ENCODE peak calls at places on chromosomes 4 and X, in six cellular contexts. One of them, this sample, is unnamed.
A peak's percentile ranks its signal among the peaks of the same experiment; 100 is the strongest.

GRCh38 chr4:172979332-172979731 is 189.3 kb upstream of the GALNT7 start:
- DNase-seq in ovary: no peak
- DNase-seq in IMR-90: no peak
- DNase-seq in SK-N-SH: no peak
- DNase-seq in cardiac muscle cell: no peak
- DNase-seq in tibial nerve: no peak
- DNase-seq in this sample: no peak

GRCh38 chrX:12080265-12080664 is 58.0 kb upstream of the FRMPD4 start:
- DNase-seq in ovary: no peak
- DNase-seq in IMR-90: peak; percentile 55
- DNase-seq in SK-N-SH: peak; percentile 18
- DNase-seq in cardiac muscle cell: peak; percentile 63
- DNase-seq in tibial nerve: peak; percentile 4
- DNase-seq in this sample: no peak

GRCh38 chr4:94577136-94577535 is 125.4 kb downstream of the PDLIM5 start:
- DNase-seq in ovary: peak; percentile 70
- DNase-seq in IMR-90: peak; percentile 67
- DNase-seq in SK-N-SH: peak; percentile 39
- DNase-seq in cardiac muscle cell: peak; percentile 85
- DNase-seq in tibial nerve: peak; percentile 28
- DNase-seq in this sample: peak; percentile 11

GRCh38 chr4:1571165-1571908 is 112.8 kb downstream of the FAM53A start:
- DNase-seq in ovary: no peak
- DNase-seq in IMR-90: no peak
- DNase-seq in SK-N-SH: no peak
- DNase-seq in cardiac muscle cell: no peak
- DNase-seq in tibial nerve: no peak
- DNase-seq in this sample: no peak

GRCh38 chr4:9924750-9925149 is 96.5 kb downstream of the SLC2A9 start:
- DNase-seq in ovary: no peak
- DNase-seq in IMR-90: peak; percentile 13
- DNase-seq in SK-N-SH: no peak
- DNase-seq in cardiac muscle cell: peak; percentile 15
- DNase-seq in tibial nerve: no peak
- DNase-seq in this sample: no peak

GRCh38 chr4:182015893-182016292 is 227.3 kb upstream of the TENM3 start:
- DNase-seq in ovary: no peak
- DNase-seq in IMR-90: peak; percentile 40
- DNase-seq in SK-N-SH: no peak
- DNase-seq in cardiac muscle cell: no peak
- DNase-seq in tibial nerve: no peak
- DNase-seq in this sample: no peak

GRCh38 chr4:139934336-139934735 is 219.6 kb downstream of the MAML3 start:
- DNase-seq in ovary: peak; percentile 59
- DNase-seq in IMR-90: peak; percentile 48
- DNase-seq in SK-N-SH: peak; percentile 68
- DNase-seq in cardiac muscle cell: peak; percentile 33
- DNase-seq in tibial nerve: no peak
- DNase-seq in this sample: no peak

GRCh38 chr4:1683903-1684755 is at the start of gene FAM53A:
- DNase-seq in ovary: peak; percentile 95
- DNase-seq in IMR-90: peak; percentile 78
- DNase-seq in SK-N-SH: peak; percentile 99
- DNase-seq in cardiac muscle cell: peak; percentile 93
- DNase-seq in tibial nerve: peak; percentile 90
- DNase-seq in this sample: peak; percentile 40

GRCh38 chrX:153667281-153667831 is 6.3 kb downstream of the PNCK start:
- DNase-seq in ovary: no peak
- DNase-seq in IMR-90: no peak
- DNase-seq in SK-N-SH: no peak
- DNase-seq in cardiac muscle cell: no peak
- DNase-seq in tibial nerve: no peak
- DNase-seq in this sample: no peak

GRCh38 chr4:110099638-110100037 is 98.8 kb downstream of the ELOVL6 start:
- DNase-seq in ovary: no peak
- DNase-seq in IMR-90: no peak
- DNase-seq in SK-N-SH: no peak
- DNase-seq in cardiac muscle cell: no peak
- DNase-seq in tibial nerve: no peak
- DNase-seq in this sample: no peak

GRCh38 chr4:41935652-41936021 is 408 bp downstream of the TMEM33 start:
- DNase-seq in ovary: no peak
- DNase-seq in IMR-90: peak; percentile 10
- DNase-seq in SK-N-SH: no peak
- DNase-seq in cardiac muscle cell: no peak
- DNase-seq in tibial nerve: no peak
- DNase-seq in this sample: no peak

DNA sequence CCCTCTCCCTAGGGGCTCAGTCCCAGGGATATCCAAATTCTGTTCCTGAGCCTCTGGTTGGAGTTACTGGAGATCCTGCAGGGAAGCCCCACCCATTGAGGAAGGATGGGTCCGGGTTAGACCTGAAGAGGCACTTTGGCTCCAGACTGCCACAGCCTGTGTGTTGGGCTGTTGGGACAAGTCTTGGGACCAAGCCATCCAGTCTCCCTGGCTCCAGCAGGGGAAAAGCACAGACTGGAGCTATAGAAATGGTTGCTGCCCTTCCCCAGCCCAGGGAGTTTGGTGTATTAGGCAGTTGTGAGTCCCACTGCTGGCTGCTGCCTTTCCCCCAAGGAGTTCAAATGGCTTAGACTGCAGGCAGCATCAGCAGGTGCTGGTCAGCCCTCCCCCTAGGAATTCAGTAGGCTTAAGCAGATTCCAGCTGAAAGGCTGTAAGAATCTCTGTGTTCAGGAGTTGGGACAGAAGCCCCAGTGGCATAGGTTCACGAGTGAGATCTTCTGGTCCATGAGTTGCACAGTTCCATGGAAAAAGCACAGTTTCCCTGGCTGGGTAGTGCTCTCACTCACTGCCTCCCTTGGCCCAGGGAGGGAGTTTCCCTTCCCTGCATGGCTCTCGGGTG is 344.0 kb upstream of the EPHA5 start:
- DNase-seq in ovary: no peak
- DNase-seq in IMR-90: no peak
- DNase-seq in SK-N-SH: no peak
- DNase-seq in cardiac muscle cell: no peak
- DNase-seq in tibial nerve: no peak
- DNase-seq in this sample: no peak
- H3K36me3 ChIP-seq in ovary: no peaks in the 10 kb centered on the region
- H3K36me3 ChIP-seq in IMR-90: no peaks in the 10 kb centered on the region
- H3K36me3 ChIP-seq in SK-N-SH: no peaks in the 10 kb centered on the region
- H3K36me3 ChIP-seq in cardiac muscle cell: no peaks in the 10 kb centered on the region
- H3K36me3 ChIP-seq in tibial nerve: no peaks in the 10 kb centered on the region
- H3K36me3 ChIP-seq in this sample: no peaks in the 10 kb centered on the region

GRCh38 chrX:15854080-15854655 is 445 bp downstream of the AP1S2 start:
- DNase-seq in ovary: peak; percentile 53
- DNase-seq in IMR-90: no peak
- DNase-seq in SK-N-SH: peak; percentile 85
- DNase-seq in cardiac muscle cell: peak; percentile 9
- DNase-seq in tibial nerve: no peak
- DNase-seq in this sample: no peak
- TF ChIP-seq CTCF in ovary: no peak
- TF ChIP-seq CTCF in IMR-90: peak; percentile 19
- TF ChIP-seq CTCF in SK-N-SH: peak; percentile 36
- TF ChIP-seq CTCF in cardiac muscle cell: peak; percentile 5
- TF ChIP-seq CTCF in tibial nerve: peak; percentile 18
- TF ChIP-seq CTCF in this sample: no peak

GRCh38 chr4:6804082-6804752 is 21.7 kb downstream of the KIAA0232 start:
- DNase-seq in ovary: no peak
- DNase-seq in IMR-90: no peak
- DNase-seq in SK-N-SH: no peak
- DNase-seq in cardiac muscle cell: no peak
- DNase-seq in tibial nerve: no peak
- DNase-seq in this sample: no peak

GRCh38 chr4:6802626-6803025 is 20.1 kb downstream of the KIAA0232 start:
- DNase-seq in ovary: no peak
- DNase-seq in IMR-90: no peak
- DNase-seq in SK-N-SH: no peak
- DNase-seq in cardiac muscle cell: no peak
- DNase-seq in tibial nerve: no peak
- DNase-seq in this sample: no peak

GRCh38 chr4:6803246-6803645 is 20.7 kb downstream of the KIAA0232 start:
- DNase-seq in ovary: no peak
- DNase-seq in IMR-90: no peak
- DNase-seq in SK-N-SH: no peak
- DNase-seq in cardiac muscle cell: no peak
- DNase-seq in tibial nerve: no peak
- DNase-seq in this sample: no peak

GRCh38 chr4:6799091-6799490 is 16.6 kb downstream of the KIAA0232 start:
- DNase-seq in ovary: no peak
- DNase-seq in IMR-90: no peak
- DNase-seq in SK-N-SH: no peak
- DNase-seq in cardiac muscle cell: no peak
- DNase-seq in tibial nerve: no peak
- DNase-seq in this sample: no peak

GRCh38 chr4:6802050-6802449 is 19.5 kb downstream of the KIAA0232 start:
- DNase-seq in ovary: no peak
- DNase-seq in IMR-90: peak; percentile 12
- DNase-seq in SK-N-SH: no peak
- DNase-seq in cardiac muscle cell: no peak
- DNase-seq in tibial nerve: no peak
- DNase-seq in this sample: no peak
- H3K36me3 ChIP-seq in ovary: no peaks in the 10 kb centered on the region
- H3K36me3 ChIP-seq in IMR-90: peaks cover 3% of the 10 kb centered on the region
- H3K36me3 ChIP-seq in SK-N-SH: no peaks in the 10 kb centered on the region
- H3K36me3 ChIP-seq in cardiac muscle cell: no peaks in the 10 kb centered on the region
- H3K36me3 ChIP-seq in tibial nerve: no peaks in the 10 kb centered on the region
- H3K36me3 ChIP-seq in this sample: no peaks in the 10 kb centered on the region

GRCh38 chr4:5142726-5143125 is 91.4 kb downstream of the STK32B start:
- DNase-seq in ovary: peak; percentile 40
- DNase-seq in IMR-90: peak; percentile 66
- DNase-seq in SK-N-SH: peak; percentile 33
- DNase-seq in cardiac muscle cell: peak; percentile 70
- DNase-seq in tibial nerve: peak; percentile 45
- DNase-seq in this sample: no peak
- TF ChIP-seq CTCF in ovary: no peak
- TF ChIP-seq CTCF in IMR-90: peak; percentile 67
- TF ChIP-seq CTCF in SK-N-SH: peak; percentile 63
- TF ChIP-seq CTCF in cardiac muscle cell: peak; percentile 63
- TF ChIP-seq CTCF in tibial nerve: no peak
- TF ChIP-seq CTCF in this sample: peak; percentile 60

GRCh38 chr4:174307694-174308093 is 24.0 kb downstream of the CEP44 start:
- DNase-seq in ovary: no peak
- DNase-seq in IMR-90: no peak
- DNase-seq in SK-N-SH: no peak
- DNase-seq in cardiac muscle cell: no peak
- DNase-seq in tibial nerve: no peak
- DNase-seq in this sample: no peak
- H3K36me3 ChIP-seq in ovary: no peaks in the 10 kb centered on the region
- H3K36me3 ChIP-seq in IMR-90: no peaks in the 10 kb centered on the region
- H3K36me3 ChIP-seq in SK-N-SH: peaks cover 62% of the 10 kb centered on the region
- H3K36me3 ChIP-seq in cardiac muscle cell: peaks cover 30% of the 10 kb centered on the region
- H3K36me3 ChIP-seq in tibial nerve: no peaks in the 10 kb centered on the region
- H3K36me3 ChIP-seq in this sample: peaks cover 9% of the 10 kb centered on the region

DNA sequence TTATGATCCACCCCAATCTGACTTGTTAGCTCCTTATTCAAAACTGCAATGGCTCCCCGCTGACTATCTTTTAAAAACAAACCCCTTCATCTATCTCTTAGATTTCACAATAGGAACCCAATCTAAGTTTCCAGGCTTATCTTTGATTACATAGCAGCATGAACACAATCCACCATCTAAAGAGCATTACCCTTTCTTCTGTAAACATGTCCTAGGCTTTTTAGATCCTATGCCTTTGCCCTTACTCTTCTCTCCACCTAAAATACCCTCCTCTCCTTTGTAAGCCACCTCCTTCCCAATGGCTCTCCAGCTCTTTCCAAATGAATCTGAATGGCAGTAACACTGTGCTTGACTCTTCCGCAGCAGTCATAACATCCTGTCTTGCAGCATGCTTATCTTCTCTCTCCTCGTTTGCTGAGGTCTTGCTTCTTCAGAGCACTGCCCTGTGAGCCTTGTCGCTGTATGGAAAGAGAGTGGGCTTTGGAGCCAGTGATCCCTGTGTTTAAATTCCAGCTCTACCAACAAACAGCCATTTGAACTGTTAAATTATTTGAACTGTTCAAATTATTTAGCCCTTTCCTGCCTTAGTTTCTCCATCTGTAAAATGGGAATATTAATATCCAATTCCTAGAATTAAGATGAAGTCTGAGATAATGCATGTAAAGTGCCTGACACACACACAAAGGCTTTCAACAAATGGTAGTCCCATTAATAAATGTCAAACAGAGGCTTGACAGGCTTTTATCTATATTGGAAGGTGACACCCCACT is 16.2 kb upstream of the TSPAN5 start:
- DNase-seq in ovary: no peak
- DNase-seq in IMR-90: peak; percentile 12
- DNase-seq in SK-N-SH: no peak
- DNase-seq in cardiac muscle cell: peak; percentile 42
- DNase-seq in tibial nerve: no peak
- DNase-seq in this sample: no peak
- TF ChIP-seq CTCF in ovary: no peak
- TF ChIP-seq CTCF in IMR-90: no peak
- TF ChIP-seq CTCF in SK-N-SH: no peak
- TF ChIP-seq CTCF in cardiac muscle cell: no peak
- TF ChIP-seq CTCF in tibial nerve: no peak
- TF ChIP-seq CTCF in this sample: no peak

GRCh38 chr4:168924648-168925047 is 85.4 kb downstream of the CBR4 start:
- DNase-seq in ovary: no peak
- DNase-seq in IMR-90: no peak
- DNase-seq in SK-N-SH: peak; percentile 33
- DNase-seq in cardiac muscle cell: no peak
- DNase-seq in tibial nerve: no peak
- DNase-seq in this sample: no peak
- H3K36me3 ChIP-seq in ovary: no peaks in the 10 kb centered on the region
- H3K36me3 ChIP-seq in IMR-90: peaks cover 46% of the 10 kb centered on the region
- H3K36me3 ChIP-seq in SK-N-SH: peaks cover 82% of the 10 kb centered on the region
- H3K36me3 ChIP-seq in cardiac muscle cell: peaks cover 76% of the 10 kb centered on the region
- H3K36me3 ChIP-seq in tibial nerve: no peaks in the 10 kb centered on the region
- H3K36me3 ChIP-seq in this sample: peaks cover 65% of the 10 kb centered on the region

GRCh38 chrX:55907968-55908607 is 190.5 kb downstream of the RRAGB start:
- DNase-seq in ovary: peak; percentile 51
- DNase-seq in IMR-90: no peak
- DNase-seq in SK-N-SH: no peak
- DNase-seq in cardiac muscle cell: peak; percentile 30
- DNase-seq in tibial nerve: peak; percentile 15
- DNase-seq in this sample: no peak
- TF ChIP-seq CTCF in ovary: peak; percentile 17
- TF ChIP-seq CTCF in IMR-90: peak; percentile 27
- TF ChIP-seq CTCF in SK-N-SH: peak; percentile 48
- TF ChIP-seq CTCF in cardiac muscle cell: peak; percentile 38
- TF ChIP-seq CTCF in tibial nerve: peak; percentile 52
- TF ChIP-seq CTCF in this sample: peak; percentile 28

GRCh38 chr4:106351016-106351415 is 17.6 kb downstream of the GIMD1 start:
- DNase-seq in ovary: no peak
- DNase-seq in IMR-90: no peak
- DNase-seq in SK-N-SH: no peak
- DNase-seq in cardiac muscle cell: no peak
- DNase-seq in tibial nerve: no peak
- DNase-seq in this sample: no peak

GRCh38 chr4:106344324-106344970 is 24.1 kb downstream of the GIMD1 start:
- DNase-seq in ovary: no peak
- DNase-seq in IMR-90: peak; percentile 71
- DNase-seq in SK-N-SH: no peak
- DNase-seq in cardiac muscle cell: peak; percentile 60
- DNase-seq in tibial nerve: no peak
- DNase-seq in this sample: no peak

GRCh38 chr4:106343865-106344264 is 24.7 kb downstream of the GIMD1 start:
- DNase-seq in ovary: no peak
- DNase-seq in IMR-90: no peak
- DNase-seq in SK-N-SH: no peak
- DNase-seq in cardiac muscle cell: no peak
- DNase-seq in tibial nerve: no peak
- DNase-seq in this sample: no peak

GRCh38 chr4:106347167-106347566 is 21.4 kb downstream of the GIMD1 start:
- DNase-seq in ovary: no peak
- DNase-seq in IMR-90: no peak
- DNase-seq in SK-N-SH: no peak
- DNase-seq in cardiac muscle cell: no peak
- DNase-seq in tibial nerve: no peak
- DNase-seq in this sample: no peak
- H3K36me3 ChIP-seq in ovary: no peaks in the 10 kb centered on the region
- H3K36me3 ChIP-seq in IMR-90: peaks cover 4% of the 10 kb centered on the region
- H3K36me3 ChIP-seq in SK-N-SH: peaks cover 27% of the 10 kb centered on the region
- H3K36me3 ChIP-seq in cardiac muscle cell: peaks cover 15% of the 10 kb centered on the region
- H3K36me3 ChIP-seq in tibial nerve: no peaks in the 10 kb centered on the region
- H3K36me3 ChIP-seq in this sample: peaks cover 5% of the 10 kb centered on the region